ENCODE peak calls at places on chromosomes 13 and 19, in eight cellular contexts. Y, H, Z, N, D, X, O and L are unnamed samples.

GRCh38 chr19:18057557-18057956 is 29.2 kb downstream of the IL12RB1 start:
- DNase-seq in H (no peak), D (peak), Z (no peak), X (no peak), O (peak), N (no peak), Y (no peak), L (no peak)

GRCh38 chr13:84870190-84870589 is 929.0 kb downstream of the SLITRK6 start:
- DNase-seq in H (no peak), X (no peak), O (no peak), Y (no peak), D (no peak), Z (no peak), N (no peak), L (no peak)

GRCh38 chr13:83325454-83325853 is 556.8 kb downstream of the SLITRK1 start:
- DNase-seq in O (no peak), Y (no peak), X (peak), Z (no peak), H (no peak), D (peak), N (no peak), L (peak)

GRCh38 chr19:15989889-15990288 is 41.1 kb downstream of the OR10H4 start:
- DNase-seq in H (no peak), D (no peak), Y (no peak), O (no peak), X (no peak), N (no peak), Z (no peak), L (no peak)

GRCh38 chr13:51645154-51645650 is 60.9 kb downstream of the WDFY2 start:
- DNase-seq in O (no peak), N (no peak), D (peak), Z (no peak), Y (no peak), H (no peak), X (peak), L (peak)

GRCh38 chr13:110233181-110233641 is 73.7 kb downstream of the COL4A1 start:
- DNase-seq in H (no peak), Y (no peak), D (peak), X (peak), Z (no peak), O (peak), N (no peak), L (peak)

GRCh38 chr19:35142531-35143230 is 374 bp upstream of the FXYD7 start:
- DNase-seq in N (peak), O (no peak), H (no peak), D (no peak), Y (no peak), X (no peak), Z (peak), L (no peak)

GRCh38 chr19:18171605-18172327 is 1.8 kb upstream of the IFI30 start:
- DNase-seq in X (no peak), N (no peak), H (no peak), D (no peak), Y (no peak), Z (no peak), O (no peak), L (no peak)

GRCh38 chr19:41626877-41627276 is at the start of gene CEACAM4:
- DNase-seq in Z (no peak), Y (no peak), H (peak), N (no peak), D (no peak), O (no peak), X (no peak), L (no peak)

GRCh38 chr19:41623360-41623759 is 3.5 kb downstream of the CEACAM4 start:
- DNase-seq in O (no peak), X (no peak), Y (no peak), D (no peak), N (no peak), Z (no peak), H (no peak), L (no peak)

GRCh38 chr19:41626278-41626677 is 596 bp downstream of the CEACAM4 start:
- DNase-seq in D (no peak), X (no peak), Y (no peak), O (no peak), Z (no peak), N (no peak), H (no peak), L (no peak)

GRCh38 chr19:41624515-41624914 is 2.4 kb downstream of the CEACAM4 start:
- DNase-seq in H (no peak), X (no peak), Y (no peak), N (no peak), Z (no peak), O (no peak), D (no peak), L (no peak)

DNA sequence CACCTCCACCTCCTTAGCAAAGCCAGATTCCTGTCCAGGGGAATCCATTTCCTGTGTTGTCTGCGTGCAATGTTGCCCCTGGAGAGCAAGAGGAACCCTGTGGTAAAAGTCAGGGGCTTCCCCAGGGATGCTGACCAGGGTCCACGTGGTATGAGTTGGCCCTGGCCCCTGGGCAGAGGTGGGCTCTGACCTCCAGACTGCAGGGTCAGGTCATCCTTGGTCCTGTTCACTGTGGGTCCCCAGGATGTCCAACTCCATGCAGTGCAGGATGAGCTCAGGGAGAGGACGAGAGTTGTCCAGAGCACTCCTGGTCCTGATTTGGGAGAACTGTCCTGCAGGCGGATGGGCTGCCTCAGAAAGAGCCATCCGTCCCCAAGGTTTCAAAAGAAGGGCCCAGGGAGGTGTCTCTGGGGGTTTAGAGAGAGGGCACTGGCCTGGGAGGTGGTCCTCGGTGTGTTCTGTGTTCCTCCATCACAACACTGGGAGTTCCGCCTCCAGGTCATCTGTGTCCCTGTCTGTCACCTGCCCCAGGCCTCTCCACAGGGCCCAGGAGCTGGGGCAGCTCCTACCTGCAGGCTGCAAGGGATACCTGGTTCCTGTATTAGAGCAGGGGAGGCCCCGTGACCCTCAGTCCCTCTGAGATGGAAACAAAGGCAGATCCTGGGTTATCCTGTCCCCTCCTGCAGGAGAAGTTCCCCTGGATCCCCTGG is 1.2 kb upstream of the CEACAM4 start:
- DNase-seq in Z (no peak), N (no peak), X (no peak), O (no peak), D (no peak), Y (no peak), H (no peak), L (no peak)
- H3K4me3 ChIP-seq in Z (no peak), N (no peak), X (no peak), O (no peak), D (no peak), Y (no peak), H (no peak), L (no peak)

DNA sequence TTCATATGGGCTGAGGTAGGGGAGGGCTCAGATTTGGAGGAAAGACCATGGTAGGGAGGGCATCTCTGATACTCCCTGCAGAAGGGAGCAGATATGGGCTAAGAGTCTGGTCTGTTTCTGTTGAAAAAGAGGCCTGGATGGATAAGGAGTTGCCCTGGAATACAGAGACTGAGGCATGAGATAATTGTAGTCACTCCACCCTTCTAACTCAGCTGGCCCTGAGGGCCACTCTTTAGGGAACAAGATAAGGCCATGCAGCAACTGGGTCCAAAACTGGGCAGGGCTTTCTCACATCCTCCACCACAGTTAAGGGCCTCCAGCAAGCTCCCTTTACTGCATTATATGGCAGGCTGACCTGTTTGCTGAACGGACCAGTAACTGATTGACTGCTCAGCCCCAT is 1.3 kb downstream of the ZNF749 start:
- DNase-seq in X (no peak), D (no peak), N (no peak), Z (no peak), Y (no peak), H (no peak), O (no peak), L (no peak)
- H3K4me3 ChIP-seq in X (peak), D (peak), N (no peak), Z (peak), Y (peak), H (peak), O (no peak), L (peak)

GRCh38 chr13:104485571-104485970 is 1419.4 kb upstream of the SLC10A2 start:
- DNase-seq in O (no peak), Y (no peak), X (no peak), H (no peak), D (no peak), Z (no peak), N (no peak), L (no peak)

GRCh38 chr13:104487006-104487405 is 1420.8 kb upstream of the SLC10A2 start:
- DNase-seq in Z (no peak), X (no peak), Y (no peak), N (no peak), H (no peak), O (no peak), D (no peak), L (no peak)

GRCh38 chr13:104483631-104484030 is 1417.4 kb upstream of the SLC10A2 start:
- DNase-seq in H (peak), D (no peak), O (no peak), X (no peak), Y (no peak), Z (no peak), N (no peak), L (no peak)
- H3K4me3 ChIP-seq in H (no peak), D (no peak), O (no peak), X (no peak), Y (no peak), Z (no peak), N (no peak), L (no peak)

DNA sequence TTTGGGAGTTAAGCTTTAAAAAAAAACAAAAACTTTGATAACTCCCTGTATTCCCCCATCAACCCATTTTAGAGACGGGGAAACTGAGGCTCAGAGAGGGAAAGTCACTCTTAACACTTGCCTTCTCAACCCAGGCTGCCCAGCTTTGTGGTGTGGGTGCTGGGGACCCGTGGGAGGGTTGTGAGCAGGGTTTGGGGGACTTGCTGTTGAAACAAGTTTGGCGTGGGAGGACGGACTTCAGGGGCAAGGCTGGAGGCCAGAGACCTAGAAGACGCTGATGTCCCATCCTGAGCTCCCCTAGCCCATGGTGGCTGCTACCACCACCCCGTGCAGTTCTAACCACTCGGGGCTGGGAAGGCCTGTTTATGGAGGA is 747 bp upstream of the CACTIN start:
- DNase-seq in H (no peak), D (no peak), O (no peak), Y (no peak), X (no peak), Z (no peak), N (no peak), L (no peak)
- H3K4me3 ChIP-seq in H (peak), D (no peak), O (peak), Y (peak), X (peak), Z (no peak), N (no peak), L (no peak)

GRCh38 chr13:94234766-94235165 is 244.7 kb downstream of the DCT start:
- DNase-seq in H (no peak), Z (no peak), N (no peak), O (no peak), D (peak), Y (no peak), X (no peak), L (no peak)

GRCh38 chr13:94233831-94234230 is 245.7 kb downstream of the DCT start:
- DNase-seq in D (no peak), Z (no peak), N (no peak), O (no peak), H (no peak), Y (no peak), X (no peak), L (no peak)

GRCh38 chr13:94232161-94232560 is 247.3 kb downstream of the DCT start:
- DNase-seq in X (no peak), H (no peak), O (no peak), Z (no peak), N (no peak), D (no peak), Y (no peak), L (no peak)

GRCh38 chr13:94233401-94233800 is 246.1 kb downstream of the DCT start:
- DNase-seq in D (peak), H (no peak), O (no peak), X (peak), N (no peak), Y (peak), Z (no peak), L (peak)

DNA sequence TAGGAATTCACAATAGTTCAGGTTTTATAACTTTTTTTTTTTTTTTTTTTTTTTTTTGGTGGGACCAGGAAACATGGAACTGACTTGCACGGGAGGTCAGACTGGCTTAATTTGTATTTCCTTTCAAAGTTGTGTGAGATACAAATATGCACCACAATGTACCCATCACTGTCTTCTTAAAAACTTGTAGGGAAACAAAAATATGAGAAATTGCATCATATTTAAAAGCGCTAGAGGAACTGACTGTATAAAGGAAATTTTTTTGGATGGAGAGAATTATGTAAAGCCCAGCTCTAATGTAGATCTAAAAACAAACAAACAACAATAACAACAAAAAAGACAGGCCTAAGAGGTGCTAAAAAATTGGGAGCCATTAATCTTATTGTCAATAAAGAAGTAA is 246.5 kb downstream of the DCT start:
- DNase-seq in X (no peak), N (no peak), Z (no peak), H (no peak), Y (no peak), D (peak), O (no peak), L (no peak)
- H3K4me3 ChIP-seq in X (no peak), N (no peak), Z (no peak), H (no peak), Y (no peak), D (no peak), O (peak), L (no peak)

GRCh38 chr19:52600639-52601024 is 30.5 kb downstream of the ZNF701 start:
- DNase-seq in Y (no peak), Z (no peak), X (no peak), O (no peak), H (peak), D (no peak), N (peak), L (no peak)

GRCh38 chr19:52599241-52599640 is 29.2 kb downstream of the ZNF701 start:
- DNase-seq in O (no peak), H (no peak), D (no peak), Y (no peak), Z (no peak), X (no peak), N (no peak), L (no peak)

GRCh38 chr19:52602931-52603330 is 32.8 kb downstream of the ZNF701 start:
- DNase-seq in D (no peak), H (no peak), Y (no peak), O (no peak), Z (no peak), N (no peak), X (no peak), L (no peak)

GRCh38 chr19:52601025-52601973 is 31.2 kb downstream of the ZNF701 start:
- DNase-seq in Z (peak), N (peak), D (peak), Y (peak), X (peak), H (peak), O (peak), L (peak)

GRCh38 chr19:52603558-52604207 is 33.6 kb downstream of the ZNF701 start:
- DNase-seq in Y (no peak), N (no peak), Z (no peak), O (no peak), X (no peak), H (no peak), D (peak), L (peak)
- H3K4me3 ChIP-seq in Y (no peak), N (no peak), Z (no peak), O (no peak), X (no peak), H (no peak), D (no peak), L (no peak)

GRCh38 chr13:99191900-99192399 is 8.7 kb upstream of the UBAC2 start:
- DNase-seq in H (no peak), Y (no peak), D (peak), Z (no peak), N (peak), O (no peak), X (no peak), L (no peak)
- H3K4me3 ChIP-seq in H (no peak), Y (no peak), D (no peak), Z (no peak), N (no peak), O (no peak), X (no peak), L (no peak)